ENCODE peak calls at places on chromosome 18, in seven cellular contexts. Z is spleen, X is lower leg skin, L is coronary artery, F is A549, A is lower lobe of right lung, S is pancreas. E is an unnamed sample.

GRCh38 chr18:57438669-57439616 is 3.8 kb downstream of the ONECUT2 start:
- DNase-seq in X (no peak), S (no peak), Z (no peak), F (no peak), L (no peak), A (no peak), E (no peak)

GRCh38 chr18:9810994-9811393 is 74.8 kb upstream of the TXNDC2 start:
- DNase-seq in F (no peak), L (no peak), A (no peak), X (no peak), Z (no peak), S (no peak), E (no peak)

GRCh38 chr18:74375999-74376398 is 60.4 kb downstream of the C18orf63 start:
- DNase-seq in A (no peak), Z (no peak), L (no peak), F (peak), S (no peak), X (peak), E (no peak)

GRCh38 chr18:62964432-62964831 is 249.1 kb downstream of the PHLPP1 start:
- DNase-seq in L (no peak), F (no peak), S (no peak), Z (no peak), X (no peak), A (no peak), E (no peak)

GRCh38 chr18:51076503-51076902 is 46.5 kb downstream of the SMAD4 start:
- DNase-seq in L (no peak), S (no peak), X (no peak), A (no peak), Z (no peak), F (no peak), E (no peak)

GRCh38 chr18:75358928-75359327 is 68.6 kb downstream of the SMIM21 start:
- DNase-seq in X (no peak), A (no peak), S (no peak), F (no peak), Z (no peak), L (no peak), E (no peak)

GRCh38 chr18:69839989-69840388 is 107.7 kb downstream of the CD226 start:
- DNase-seq in A (no peak), S (no peak), X (no peak), L (no peak), Z (no peak), F (no peak), E (no peak)

GRCh38 chr18:26322892-26323653 is 96.8 kb downstream of the TAF4B start:
- DNase-seq in S (no peak), Z (no peak), A (no peak), L (no peak), F (no peak), X (no peak), E (no peak)

GRCh38 chr18:34789768-34790344 is 79.8 kb downstream of the DTNA start:
- DNase-seq in X (no peak), S (no peak), F (no peak), Z (no peak), A (no peak), L (no peak), E (no peak)

GRCh38 chr18:32381761-32382160 is 88.9 kb downstream of the GAREM1 start:
- DNase-seq in F (no peak), X (no peak), S (no peak), Z (no peak), A (no peak), L (no peak), E (no peak)

GRCh38 chr18:46067431-46068007 is 4.5 kb downstream of the PSTPIP2 start:
- DNase-seq in L (no peak), X (no peak), F (no peak), A (no peak), Z (no peak), S (no peak), E (no peak)

GRCh38 chr18:9321017-9321452 is 13.5 kb upstream of the TWSG1 start:
- DNase-seq in Z (no peak), X (no peak), S (no peak), A (no peak), L (no peak), F (no peak), E (peak)

GRCh38 chr18:64474751-64475150 is 325.9 kb upstream of the LINC00305 start:
- DNase-seq in S (no peak), Z (no peak), F (no peak), X (no peak), L (no peak), A (no peak), E (no peak)

GRCh38 chr18:45974088-45974536 is 7.0 kb upstream of the EPG5 start:
- DNase-seq in F (peak), A (no peak), S (peak), L (no peak), Z (no peak), X (peak), E (peak)

GRCh38 chr18:62209046-62209445 is 22.0 kb downstream of the RELCH start:
- DNase-seq in L (no peak), X (no peak), A (no peak), F (no peak), Z (no peak), S (no peak), E (no peak)

GRCh38 chr18:57441395-57441794 is 6.2 kb downstream of the ONECUT2 start:
- DNase-seq in A (no peak), L (no peak), X (no peak), Z (no peak), F (no peak), S (no peak), E (no peak)

GRCh38 chr18:74342416-74343043 is 26.9 kb downstream of the C18orf63 start:
- DNase-seq in F (no peak), L (no peak), A (no peak), S (peak), X (no peak), Z (no peak), E (peak)

GRCh38 chr18:61998957-61999356 is 106.2 kb upstream of the RNF152 start:
- DNase-seq in A (no peak), L (no peak), Z (no peak), X (no peak), F (no peak), S (no peak), E (peak)

GRCh38 chr18:74126684-74127482 is 20.8 kb downstream of the FBXO15 start:
- DNase-seq in L (no peak), F (no peak), A (no peak), Z (no peak), X (no peak), S (no peak), E (no peak)

GRCh38 chr18:9814431-9814830 is 71.3 kb upstream of the TXNDC2 start:
- DNase-seq in X (no peak), L (no peak), Z (no peak), A (no peak), F (no peak), S (no peak), E (peak)

GRCh38 chr18:37309059-37309458 is 256.5 kb downstream of the CELF4 start:
- DNase-seq in Z (no peak), S (no peak), F (no peak), A (no peak), X (no peak), L (no peak), E (no peak)

GRCh38 chr18:34509879-34510586 is 200.1 kb upstream of the DTNA start:
- DNase-seq in X (no peak), F (no peak), L (no peak), S (no peak), A (no peak), Z (no peak), E (no peak)

GRCh38 chr18:80196528-80197320 is 50.6 kb downstream of the PARD6G start:
- DNase-seq in Z (no peak), S (no peak), L (no peak), A (no peak), X (peak), F (no peak), E (no peak)

GRCh38 chr18:41666251-41666650 is 288.8 kb upstream of the PIK3C3 start:
- DNase-seq in A (no peak), F (no peak), L (no peak), X (no peak), S (no peak), Z (no peak), E (no peak)

DNA sequence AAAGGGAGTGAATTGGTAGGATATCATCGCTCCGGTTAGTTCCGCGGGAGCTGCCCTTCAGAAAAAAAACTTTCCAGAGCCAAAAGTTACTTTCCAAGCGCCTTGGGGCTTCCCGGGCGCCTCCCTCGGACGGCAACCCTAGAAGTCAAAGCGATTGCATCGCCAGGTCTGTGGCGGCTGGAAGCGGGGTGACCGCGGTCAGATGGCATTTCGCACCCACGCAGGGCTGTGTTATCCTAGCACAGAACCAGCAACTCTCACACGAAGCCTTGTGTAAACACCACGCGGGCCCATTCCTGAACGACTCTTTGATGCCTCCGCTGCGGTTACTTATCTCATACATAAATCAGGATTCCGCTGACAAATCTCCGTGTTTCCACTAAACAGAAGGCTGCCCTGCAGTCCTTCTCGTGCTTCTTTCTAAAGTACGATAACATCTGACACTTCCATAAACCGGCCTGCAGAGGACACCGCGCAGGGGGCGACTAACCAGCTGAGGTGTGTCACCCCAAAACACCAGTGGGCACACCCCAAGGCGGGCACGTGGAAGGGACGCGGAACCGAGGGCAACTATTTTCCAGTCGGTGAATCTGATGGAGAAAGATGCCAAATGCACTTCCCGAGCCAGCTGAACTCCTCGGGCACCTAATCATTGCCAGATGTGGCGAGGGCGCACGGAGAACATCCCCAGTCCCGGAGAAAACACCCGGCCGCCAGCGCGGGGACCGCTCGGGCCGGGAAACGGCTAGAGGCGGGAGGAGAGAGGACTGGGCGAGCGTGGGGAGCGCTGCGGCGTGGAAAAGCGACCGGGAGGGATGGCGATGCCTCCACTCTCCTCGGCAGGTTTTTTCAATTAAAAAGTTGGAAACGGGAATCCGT is 911 bp downstream of the COLEC12 start:
- DNase-seq in A (peak), Z (no peak), F (no peak), S (no peak), X (peak), L (no peak), E (peak)
- TF ChIP-seq CTCF in A (no peak), Z (no peak), F (no peak), S (no peak), X (no peak), L (no peak), E (no peak)

GRCh38 chr18:48543228-48543627 is 4.4 kb downstream of the CTIF start:
- DNase-seq in Z (no peak), X (peak), S (peak), F (no peak), L (no peak), A (no peak), E (no peak)

GRCh38 chr18:48542513-48543181 is 3.8 kb downstream of the CTIF start:
- DNase-seq in X (peak), Z (no peak), F (no peak), L (no peak), S (no peak), A (no peak), E (no peak)

GRCh38 chr18:48541026-48541746 is 2.4 kb downstream of the CTIF start:
- DNase-seq in S (peak), L (peak), Z (peak), X (peak), A (peak), F (peak), E (peak)

GRCh38 chr18:48540329-48541025 is 1.6 kb downstream of the CTIF start:
- DNase-seq in S (peak), F (peak), Z (peak), L (peak), X (peak), A (peak), E (no peak)

GRCh38 chr18:48541747-48542108 is 2.9 kb downstream of the CTIF start:
- DNase-seq in S (no peak), Z (no peak), A (no peak), L (no peak), X (peak), F (no peak), E (no peak)
- H3K4me3 ChIP-seq in S (no peak), Z (no peak), A (peak), L (peak), X (no peak), F (peak), E (peak)

GRCh38 chr18:31206064-31206463 is 43.4 kb upstream of the DSC1 start:
- DNase-seq in Z (no peak), A (no peak), X (no peak), S (no peak), L (no peak), F (no peak), E (no peak)

GRCh38 chr18:31204833-31205232 is 42.2 kb upstream of the DSC1 start:
- DNase-seq in X (no peak), A (no peak), S (no peak), F (no peak), Z (no peak), L (no peak), E (no peak)

GRCh38 chr18:31209041-31209440 is 46.4 kb upstream of the DSC1 start:
- DNase-seq in A (no peak), F (no peak), L (no peak), Z (no peak), X (no peak), S (no peak), E (no peak)

GRCh38 chr18:31205273-31205672 is 42.6 kb upstream of the DSC1 start:
- DNase-seq in F (no peak), Z (no peak), X (no peak), A (no peak), S (no peak), L (no peak), E (no peak)

DNA sequence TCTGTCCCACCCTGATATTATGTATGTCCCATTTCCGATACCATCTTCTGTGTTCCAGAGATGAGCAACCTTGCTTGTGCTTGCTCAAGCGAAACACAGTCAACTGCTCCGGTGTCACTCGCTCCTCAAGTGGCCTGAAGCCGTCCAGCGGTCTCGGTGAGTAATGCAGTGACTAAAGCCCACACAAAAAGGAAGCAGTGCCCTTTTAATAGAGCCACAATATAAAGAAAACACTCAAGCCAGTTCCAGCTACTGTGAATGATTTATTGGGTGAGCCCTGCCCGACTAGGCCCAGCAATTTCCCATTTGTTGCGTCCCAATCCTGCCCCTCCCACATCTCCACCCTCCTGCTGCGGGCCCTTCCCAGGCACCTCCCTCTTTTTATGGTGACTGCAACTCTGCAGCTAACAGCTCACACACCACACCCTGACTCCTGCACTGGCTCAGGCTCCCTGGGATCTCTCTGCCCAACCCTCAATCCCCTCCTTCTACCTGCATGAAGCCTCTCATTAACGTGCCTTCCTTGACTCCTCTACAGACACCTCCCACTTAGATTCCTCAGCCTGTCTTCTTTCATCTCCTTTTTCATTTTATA is 44.2 kb upstream of the DSC1 start:
- DNase-seq in F (peak), Z (no peak), A (peak), X (peak), L (no peak), S (peak), E (no peak)
- TF ChIP-seq CTCF in F (no peak), Z (no peak), A (peak), X (no peak), L (no peak), S (no peak), E (no peak)

GRCh38 chr18:79071037-79071960 is 2.1 kb downstream of the ATP9B start:
- DNase-seq in S (no peak), X (no peak), L (peak), F (no peak), A (no peak), Z (no peak), E (no peak)

GRCh38 chr18:79068299-79068945 is 772 bp upstream of the ATP9B start:
- DNase-seq in L (peak), S (no peak), X (no peak), A (no peak), F (no peak), Z (peak), E (no peak)

GRCh38 chr18:79068946-79069791 is at the start of gene ATP9B:
- DNase-seq in X (peak), A (peak), Z (peak), S (peak), L (peak), F (peak), E (peak)

GRCh38 chr18:79069792-79070151 is 578 bp downstream of the ATP9B start:
- DNase-seq in F (no peak), Z (no peak), X (no peak), S (no peak), L (no peak), A (no peak), E (no peak)

GRCh38 chr18:79070486-79070885 is 1.3 kb downstream of the ATP9B start:
- DNase-seq in L (no peak), Z (no peak), A (no peak), F (no peak), X (no peak), S (no peak), E (no peak)
- H3K4me3 ChIP-seq in L (peak), Z (peak), A (peak), F (peak), X (no peak), S (no peak), E (peak)